ENCODE peak calls at places on chromosomes 6 and 20, in six cellular contexts. N is HCT116, I is neural progenitor cell, G is A673, L is IMR-90, M is PC-3. J is an unnamed sample.

GRCh38 chr20:23672158-23672557 is 16.7 kb downstream of the CST4 start:
- DNase-seq in N (no peak), I (no peak), G (no peak), L (no peak), M (no peak), J (no peak)

GRCh38 chr6:45229416-45229815 is 98.7 kb upstream of the RUNX2 start:
- DNase-seq in N (no peak), I (no peak), G (no peak), L (no peak), M (no peak), J (no peak)

GRCh38 chr6:24524801-24525200 is 30.0 kb downstream of the ALDH5A1 start:
- DNase-seq in N (peak; percentile 41), I (peak; percentile 70), G (peak; percentile 72), L (peak; percentile 59), M (peak; percentile 64), J (peak; percentile 25)

GRCh38 chr20:5612476-5613291 is 137.5 kb upstream of the SHLD1 start:
- DNase-seq in N (no peak), I (no peak), G (peak; percentile 6), L (peak; percentile 85), M (peak; percentile 64), J (no peak)

GRCh38 chr20:57693002-57693582 is 16.7 kb downstream of the PMEPA1 start:
- DNase-seq in N (peak; percentile 62), I (no peak), G (no peak), L (no peak), M (peak; percentile 100), J (peak; percentile 97)

GRCh38 chr6:148534871-148535270 is 192.2 kb downstream of the SASH1 start:
- DNase-seq in N (no peak), I (no peak), G (no peak), L (no peak), M (no peak), J (no peak)

GRCh38 chr6:160831751-160832150 is 129.7 kb downstream of the PLG start:
- DNase-seq in N (no peak), I (peak; percentile 37), G (peak; percentile 3), L (no peak), M (no peak), J (no peak)

GRCh38 chr6:132300323-132300949 is 100.8 kb downstream of the MOXD1 start:
- DNase-seq in N (peak; percentile 40), I (peak; percentile 77), G (peak; percentile 62), L (peak; percentile 75), M (peak; percentile 66), J (peak; percentile 41)

GRCh38 chr6:99789767-99790166 is 183.1 kb downstream of the PRDM13 start:
- DNase-seq in N (no peak), I (no peak), G (no peak), L (no peak), M (no peak), J (no peak)

GRCh38 chr6:38259736-38260135 is 380.0 kb downstream of the BTBD9 start:
- DNase-seq in N (no peak), I (no peak), G (peak; percentile 59), L (peak; percentile 87), M (peak; percentile 87), J (peak; percentile 55)

GRCh38 chr20:34922654-34923381 is 32.8 kb downstream of the GSS start:
- DNase-seq in N (no peak), I (no peak), G (no peak), L (peak; percentile 83), M (peak; percentile 95), J (peak; percentile 99)

GRCh38 chr20:7980332-7981046 is 39.1 kb downstream of the TMX4 start:
- DNase-seq in N (peak; percentile 23), I (peak; percentile 52), G (peak; percentile 58), L (peak; percentile 64), M (peak; percentile 62), J (peak; percentile 53)

GRCh38 chr20:49400904-49401303 is 81.6 kb downstream of the KCNB1 start:
- DNase-seq in N (no peak), I (no peak), G (no peak), L (peak; percentile 62), M (no peak), J (no peak)

GRCh38 chr6:40389176-40389767 is 197.9 kb downstream of the LRFN2 start:
- DNase-seq in N (no peak), I (no peak), G (no peak), L (no peak), M (no peak), J (no peak)

GRCh38 chr6:34246563-34247391 is 2.0 kb downstream of the SMIM29 start:
- DNase-seq in N (no peak), I (peak; percentile 49), G (peak; percentile 45), L (peak; percentile 46), M (peak; percentile 59), J (no peak)

GRCh38 chr20:44938637-44939036 is 21.6 kb downstream of the TOMM34 start:
- DNase-seq in N (no peak), I (no peak), G (no peak), L (no peak), M (no peak), J (no peak)

GRCh38 chr6:29524444-29524843 is 35.1 kb downstream of the UBD start:
- DNase-seq in N (no peak), I (no peak), G (no peak), L (no peak), M (no peak), J (no peak)

GRCh38 chr6:76792394-76792793 is 670.9 kb downstream of the HTR1B start:
- DNase-seq in N (no peak), I (no peak), G (no peak), L (peak; percentile 3), M (no peak), J (no peak)

GRCh38 chr6:82006027-82006738 is 241.4 kb downstream of the IBTK start:
- DNase-seq in N (no peak), I (peak; percentile 44), G (peak; percentile 72), L (peak; percentile 40), M (peak; percentile 64), J (no peak)

GRCh38 chr20:36849333-36850065 is 26.4 kb upstream of the TLDC2 start:
- DNase-seq in N (no peak), I (no peak), G (no peak), L (no peak), M (no peak), J (no peak)

GRCh38 chr6:77666340-77666739 is 13.5 kb downstream of the MEI4 start:
- DNase-seq in N (no peak), I (no peak), G (no peak), L (no peak), M (no peak), J (no peak)

GRCh38 chr20:58086763-58087566 is 141.5 kb downstream of the ANKRD60 start:
- DNase-seq in N (peak; percentile 16), I (peak; percentile 83), G (peak; percentile 71), L (peak; percentile 27), M (peak; percentile 89), J (peak; percentile 78)

GRCh38 chr20:13353261-13353945 is 132.3 kb downstream of the ISM1 start:
- DNase-seq in N (no peak), I (no peak), G (peak; percentile 93), L (no peak), M (no peak), J (no peak)

GRCh38 chr6:157760589-157761330 is 62.3 kb upstream of the SNX9 start:
- DNase-seq in N (no peak), I (no peak), G (no peak), L (peak; percentile 90), M (peak; percentile 86), J (peak; percentile 67)

GRCh38 chr6:33420493-33421343 is 853 bp downstream of the SYNGAP1 start:
- DNase-seq in N (no peak), I (no peak), G (peak; percentile 45), L (no peak), M (no peak), J (no peak)

GRCh38 chr20:36487069-36487468 is 54.2 kb upstream of the MYL9 start:
- DNase-seq in N (no peak), I (no peak), G (no peak), L (no peak), M (no peak), J (no peak)

GRCh38 chr6:154425034-154425433 is 68.4 kb upstream of the IPCEF1 start:
- DNase-seq in N (no peak), I (no peak), G (no peak), L (no peak), M (no peak), J (no peak)

GRCh38 chr6:125640441-125641150 is 108.8 kb upstream of the HEY2 start:
- DNase-seq in N (no peak), I (no peak), G (peak; percentile 85), L (no peak), M (no peak), J (no peak)

GRCh38 chr6:116003668-116004067 is 57.0 kb downstream of the FRK start:
- DNase-seq in N (no peak), I (no peak), G (no peak), L (no peak), M (no peak), J (no peak)

GRCh38 chr6:115997990-115998585 is 62.6 kb downstream of the FRK start:
- DNase-seq in N (no peak), I (no peak), G (no peak), L (no peak), M (no peak), J (no peak)

GRCh38 chr6:116004841-116005507 is 55.7 kb downstream of the FRK start:
- DNase-seq in N (no peak), I (no peak), G (no peak), L (no peak), M (no peak), J (no peak)

GRCh38 chr6:115999256-115999655 is 61.4 kb downstream of the FRK start:
- DNase-seq in N (no peak), I (no peak), G (no peak), L (no peak), M (no peak), J (no peak)
- H3K27ac ChIP-seq in N (no peak overlapping the region), I (no peak overlapping the region), G (no peak overlapping the region), L (no peak overlapping the region), M (no peak overlapping the region), J (no peak overlapping the region)

DNA sequence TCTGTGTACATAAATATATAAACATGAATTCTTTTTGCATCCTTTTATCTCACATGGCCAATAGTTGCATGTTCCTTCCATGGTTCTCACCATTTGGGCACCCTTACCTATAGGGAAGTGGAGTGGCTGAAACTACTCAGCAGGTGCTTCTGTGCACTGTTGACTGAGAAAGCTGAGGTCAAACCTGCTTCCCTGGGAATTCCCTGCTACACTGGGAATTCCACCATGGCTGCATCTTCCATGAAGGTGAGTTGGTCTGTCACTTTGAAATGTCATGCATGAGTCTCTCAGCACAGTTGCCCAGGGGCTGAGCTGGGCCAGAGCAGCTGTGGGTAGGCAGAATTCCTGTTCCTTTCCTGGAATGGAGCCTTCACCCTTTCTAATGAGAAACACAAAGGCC is 193.8 kb upstream of the PRSS16 start:
- DNase-seq in N (no peak), I (no peak), G (no peak), L (no peak), M (no peak), J (no peak)
- H3K27ac ChIP-seq in N (no peak overlapping the region), I (no peak overlapping the region), G (no peak overlapping the region), L (no peak overlapping the region), M (no peak overlapping the region), J (no peak overlapping the region)

DNA sequence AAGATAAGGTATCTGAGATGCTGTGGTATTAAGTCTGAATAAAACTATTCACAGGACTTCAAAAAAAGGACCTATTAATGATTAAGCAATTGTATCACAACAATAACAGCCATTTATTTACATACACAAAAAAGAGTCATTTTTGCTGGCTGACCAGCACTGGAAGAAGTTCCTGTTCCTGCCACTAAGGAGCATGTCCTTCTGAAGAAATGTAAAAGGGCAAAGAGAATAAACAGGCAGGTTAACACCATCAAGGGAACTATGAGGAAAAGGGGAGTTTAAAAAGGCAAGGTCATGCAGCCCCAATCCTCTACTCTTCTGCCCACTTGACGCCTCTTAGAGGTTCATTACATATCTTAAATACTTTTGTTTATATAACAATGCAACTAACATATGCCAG is 39.3 kb downstream of the REPS1 start:
- DNase-seq in N (no peak), I (no peak), G (no peak), L (no peak), M (no peak), J (no peak)
- H3K27ac ChIP-seq in N (no peak overlapping the region), I (no peak overlapping the region), G (no peak overlapping the region), L (no peak overlapping the region), M (no peak overlapping the region), J (no peak overlapping the region)

GRCh38 chr6:21999012-21999528 is 297.8 kb downstream of the PRL start:
- DNase-seq in N (no peak), I (no peak), G (peak; percentile 78), L (peak; percentile 76), M (no peak), J (no peak)
- H3K27ac ChIP-seq in N (no peak overlapping the region), I (no peak overlapping the region), G (no peak overlapping the region), L (no peak overlapping the region), M (no peak overlapping the region), J (no peak overlapping the region)

J was measured in RWPE1.